ENCODE peak calls at places on chromosomes 1 and 21, in eight cellular contexts. G, J, F, O, Z, R, Q and T are unnamed samples.

GRCh38 chr21:36097427-36098230 is 27.8 kb downstream of the CBR1 start:
- DNase-seq in G (no peak), J (no peak), F (no peak), O (no peak), Z (no peak), R (no peak), Q (no peak), T (no peak)

GRCh38 chr1:59686574-59686973 is 128.2 kb upstream of the HOOK1 start:
- DNase-seq in G (no peak), J (no peak), F (no peak), O (no peak), Z (no peak), R (no peak), Q (no peak), T (no peak)

GRCh38 chr1:117842408-117843170 is 86.8 kb downstream of the GDAP2 start:
- DNase-seq in G (no peak), J (no peak), F (no peak), O (no peak), Z (no peak), R (peak), Q (no peak), T (no peak)

GRCh38 chr1:45348020-45348419 is 7.8 kb upstream of the MUTYH start:
- DNase-seq in G (no peak), J (no peak), F (no peak), O (no peak), Z (no peak), R (no peak), Q (no peak), T (no peak)

GRCh38 chr1:220734571-220735326 is 13.4 kb upstream of the MTARC2 start:
- DNase-seq in G (no peak), J (no peak), F (peak), O (no peak), Z (no peak), R (peak), Q (no peak), T (no peak)

GRCh38 chr1:245310605-245311531 is 156.1 kb downstream of the KIF26B start:
- DNase-seq in G (no peak), J (no peak), F (no peak), O (no peak), Z (no peak), R (peak), Q (no peak), T (no peak)

GRCh38 chr1:44418022-44418673 is 13.1 kb downstream of the RNF220 start:
- DNase-seq in G (no peak), J (no peak), F (no peak), O (no peak), Z (no peak), R (no peak), Q (no peak), T (no peak)

GRCh38 chr1:84101204-84101603 is 42.9 kb upstream of the PRKACB start:
- DNase-seq in G (no peak), J (no peak), F (no peak), O (no peak), Z (no peak), R (no peak), Q (no peak), T (no peak)

GRCh38 chr1:167083066-167083682 is 7.0 kb downstream of the GPA33 start:
- DNase-seq in G (peak), J (no peak), F (no peak), O (no peak), Z (no peak), R (no peak), Q (no peak), T (peak)

GRCh38 chr1:24562625-24563024 is 6.7 kb downstream of the NCMAP start:
- DNase-seq in G (peak), J (peak), F (no peak), O (no peak), Z (peak), R (no peak), Q (no peak), T (peak)

GRCh38 chr1:36328713-36329112 is 5.3 kb upstream of the EVA1B start:
- DNase-seq in G (no peak), J (no peak), F (no peak), O (no peak), Z (no peak), R (peak), Q (no peak), T (peak)

GRCh38 chr1:78236711-78237110 is 190.9 kb downstream of the GIPC2 start:
- DNase-seq in G (no peak), J (no peak), F (no peak), O (no peak), Z (no peak), R (peak), Q (no peak), T (no peak)

GRCh38 chr1:220906561-220907334 is 27.5 kb downstream of the HLX start:
- DNase-seq in G (no peak), J (no peak), F (peak), O (no peak), Z (no peak), R (no peak), Q (no peak), T (no peak)

GRCh38 chr1:48873944-48874343 is 97.3 kb upstream of the BEND5 start:
- DNase-seq in G (no peak), J (no peak), F (no peak), O (no peak), Z (no peak), R (no peak), Q (no peak), T (no peak)

GRCh38 chr21:14771587-14771986 is 225.5 kb upstream of the SAMSN1 start:
- DNase-seq in G (no peak), J (no peak), F (no peak), O (no peak), Z (no peak), R (no peak), Q (no peak), T (no peak)

GRCh38 chr1:160244209-160244608 is 18.1 kb downstream of the DCAF8 start:
- DNase-seq in G (peak), J (no peak), F (no peak), O (no peak), Z (no peak), R (no peak), Q (no peak), T (no peak)

GRCh38 chr1:209238356-209238755 is 345.2 kb upstream of the CAMK1G start:
- DNase-seq in G (no peak), J (no peak), F (no peak), O (no peak), Z (no peak), R (no peak), Q (no peak), T (no peak)

GRCh38 chr21:26881504-26882228 is 36.5 kb upstream of the ADAMTS1 start:
- DNase-seq in G (peak), J (no peak), F (no peak), O (no peak), Z (no peak), R (peak), Q (no peak), T (no peak)

GRCh38 chr1:192747942-192748341 is 60.9 kb upstream of the RGS2 start:
- DNase-seq in G (no peak), J (no peak), F (no peak), O (no peak), Z (no peak), R (peak), Q (no peak), T (no peak)

GRCh38 chr1:23114424-23115079 is 54.1 kb downstream of the LUZP1 start:
- DNase-seq in G (no peak), J (no peak), F (no peak), O (no peak), Z (no peak), R (no peak), Q (no peak), T (no peak)

GRCh38 chr1:167486090-167486824 is 32.1 kb downstream of the CD247 start:
- DNase-seq in G (no peak), J (no peak), F (no peak), O (no peak), Z (no peak), R (peak), Q (no peak), T (no peak)

GRCh38 chr1:54012008-54012325 is 6.0 kb downstream of the LDLRAD1 start:
- DNase-seq in G (no peak), J (no peak), F (no peak), O (no peak), Z (no peak), R (no peak), Q (no peak), T (no peak)

GRCh38 chr1:241722984-241723383 is 70.9 kb downstream of the WDR64 start:
- DNase-seq in G (no peak), J (no peak), F (no peak), O (no peak), Z (peak), R (no peak), Q (no peak), T (no peak)

GRCh38 chr1:243946946-243947345 is 96.9 kb upstream of the AKT3 start:
- DNase-seq in G (no peak), J (no peak), F (no peak), O (no peak), Z (no peak), R (peak), Q (no peak), T (no peak)

GRCh38 chr21:37041706-37042271 is 31.1 kb downstream of the PIGP start:
- DNase-seq in G (no peak), J (no peak), F (no peak), O (no peak), Z (peak), R (no peak), Q (no peak), T (no peak)